ENCODE peak calls at places on chromosomes 11 and 22, in five cellular contexts. One of them, this sample, is unnamed.

GRCh38 chr22:42080287-42080686 is 787 bp downstream of the SMDT1 start:
- DNase-seq in Caco-2: peak; percentile 26
- DNase-seq in astrocyte of the spinal cord: peak; percentile 58
- DNase-seq in GM12864: no peak
- DNase-seq in tibial artery: peak; percentile 64
- DNase-seq in this sample: no peak

GRCh38 chr11:11229691-11230090 is 123.4 kb downstream of the CSNK2A3 start:
- DNase-seq in Caco-2: no peak
- DNase-seq in tibial artery: no peak
- DNase-seq in GM12864: no peak
- DNase-seq in astrocyte of the spinal cord: no peak
- DNase-seq in this sample: no peak

GRCh38 chr22:48923165-48923875 is 904.4 kb downstream of the BRD1 start:
- DNase-seq in tibial artery: peak; percentile 42
- DNase-seq in Caco-2: no peak
- DNase-seq in astrocyte of the spinal cord: no peak
- DNase-seq in GM12864: no peak
- DNase-seq in this sample: no peak

GRCh38 chr11:62792193-62792575 is 378 bp upstream of the TMEM223 start:
- DNase-seq in Caco-2: no peak
- DNase-seq in GM12864: no peak
- DNase-seq in tibial artery: peak; percentile 74
- DNase-seq in astrocyte of the spinal cord: no peak
- DNase-seq in this sample: peak; percentile 64

GRCh38 chr11:59923813-59924212 is 14.4 kb upstream of the OOSP1 start:
- DNase-seq in GM12864: no peak
- DNase-seq in tibial artery: no peak
- DNase-seq in astrocyte of the spinal cord: peak; percentile 12
- DNase-seq in Caco-2: peak; percentile 34
- DNase-seq in this sample: no peak

GRCh38 chr22:46815559-46815895 is 53.1 kb downstream of the TBC1D22A start:
- DNase-seq in Caco-2: no peak
- DNase-seq in astrocyte of the spinal cord: no peak
- DNase-seq in GM12864: no peak
- DNase-seq in tibial artery: peak; percentile 24
- DNase-seq in this sample: no peak

GRCh38 chr11:33892906-33893594 is 1.2 kb upstream of the LMO2 start:
- DNase-seq in astrocyte of the spinal cord: no peak
- DNase-seq in Caco-2: no peak
- DNase-seq in GM12864: no peak
- DNase-seq in tibial artery: no peak
- DNase-seq in this sample: no peak

GRCh38 chr11:89491141-89491690 is at the start of gene NOX4:
- DNase-seq in tibial artery: peak; percentile 83
- DNase-seq in GM12864: no peak
- DNase-seq in astrocyte of the spinal cord: peak; percentile 76
- DNase-seq in Caco-2: no peak
- DNase-seq in this sample: peak; percentile 51

GRCh38 chr11:120500414-120500936 is 11.1 kb upstream of the GRIK4 start:
- DNase-seq in Caco-2: no peak
- DNase-seq in astrocyte of the spinal cord: no peak
- DNase-seq in GM12864: no peak
- DNase-seq in tibial artery: no peak
- DNase-seq in this sample: no peak

GRCh38 chr11:79220171-79220570 is 220.7 kb downstream of the TENM4 start:
- DNase-seq in Caco-2: no peak
- DNase-seq in tibial artery: no peak
- DNase-seq in GM12864: no peak
- DNase-seq in astrocyte of the spinal cord: peak; percentile 9
- DNase-seq in this sample: no peak

GRCh38 chr22:47835726-47836125 is 1073.3 kb downstream of the TBC1D22A start:
- DNase-seq in Caco-2: no peak
- DNase-seq in astrocyte of the spinal cord: peak; percentile 84
- DNase-seq in tibial artery: no peak
- DNase-seq in GM12864: no peak
- DNase-seq in this sample: no peak

GRCh38 chr11:46677169-46677568 is 23.2 kb downstream of the ARHGAP1 start:
- DNase-seq in tibial artery: no peak
- DNase-seq in GM12864: no peak
- DNase-seq in astrocyte of the spinal cord: no peak
- DNase-seq in Caco-2: no peak
- DNase-seq in this sample: no peak

GRCh38 chr22:35376728-35377472 is 4.0 kb upstream of the HMOX1 start:
- DNase-seq in tibial artery: peak; percentile 98
- DNase-seq in Caco-2: peak; percentile 95
- DNase-seq in astrocyte of the spinal cord: peak; percentile 98
- DNase-seq in GM12864: peak; percentile 89
- DNase-seq in this sample: peak; percentile 93

GRCh38 chr11:110424775-110425444 is 4.8 kb upstream of the FDX1 start:
- DNase-seq in tibial artery: no peak
- DNase-seq in astrocyte of the spinal cord: no peak
- DNase-seq in GM12864: no peak
- DNase-seq in Caco-2: no peak
- DNase-seq in this sample: no peak

GRCh38 chr22:31055322-31056159 is 25.6 kb upstream of the SMTN start:
- DNase-seq in Caco-2: peak; percentile 93
- DNase-seq in GM12864: no peak
- DNase-seq in astrocyte of the spinal cord: peak; percentile 97
- DNase-seq in tibial artery: peak; percentile 97
- DNase-seq in this sample: peak; percentile 77

GRCh38 chr11:84580338-84580737 is 1046.8 kb downstream of the DLG2 start:
- DNase-seq in Caco-2: no peak
- DNase-seq in GM12864: no peak
- DNase-seq in tibial artery: no peak
- DNase-seq in astrocyte of the spinal cord: no peak
- DNase-seq in this sample: no peak

GRCh38 chr11:117989351-117990102 is 3.3 kb downstream of the IL10RA start:
- DNase-seq in astrocyte of the spinal cord: no peak
- DNase-seq in tibial artery: peak; percentile 76
- DNase-seq in Caco-2: no peak
- DNase-seq in GM12864: no peak
- DNase-seq in this sample: no peak

GRCh38 chr11:61836193-61836592 is 8.1 kb downstream of the FADS2 start:
- DNase-seq in GM12864: no peak
- DNase-seq in Caco-2: no peak
- DNase-seq in astrocyte of the spinal cord: no peak
- DNase-seq in tibial artery: no peak
- DNase-seq in this sample: no peak

GRCh38 chr11:107446822-107447431 is 10.7 kb downstream of the CWF19L2 start:
- DNase-seq in tibial artery: no peak
- DNase-seq in Caco-2: no peak
- DNase-seq in astrocyte of the spinal cord: no peak
- DNase-seq in GM12864: no peak
- DNase-seq in this sample: no peak

GRCh38 chr22:33326540-33327295 is 268.5 kb upstream of the SYN3 start:
- DNase-seq in GM12864: no peak
- DNase-seq in astrocyte of the spinal cord: no peak
- DNase-seq in tibial artery: no peak
- DNase-seq in Caco-2: no peak
- DNase-seq in this sample: no peak

GRCh38 chr11:2097356-2097997 is 41.7 kb downstream of the IGF2 start:
- DNase-seq in GM12864: no peak
- DNase-seq in tibial artery: peak; percentile 78
- DNase-seq in astrocyte of the spinal cord: peak; percentile 91
- DNase-seq in Caco-2: no peak
- DNase-seq in this sample: peak; percentile 76

GRCh38 chr22:43434601-43435311 is 22.9 kb downstream of the MPPED1 start:
- DNase-seq in GM12864: no peak
- DNase-seq in astrocyte of the spinal cord: no peak
- DNase-seq in Caco-2: no peak
- DNase-seq in tibial artery: peak; percentile 53
- DNase-seq in this sample: no peak

GRCh38 chr11:69635210-69635609 is 5.7 kb upstream of the CCND1 start:
- DNase-seq in GM12864: no peak
- DNase-seq in tibial artery: no peak
- DNase-seq in astrocyte of the spinal cord: no peak
- DNase-seq in Caco-2: no peak
- DNase-seq in this sample: no peak

GRCh38 chr22:20044495-20045151 is 23.7 kb downstream of the TANGO2 start:
- DNase-seq in astrocyte of the spinal cord: no peak
- DNase-seq in Caco-2: no peak
- DNase-seq in GM12864: no peak
- DNase-seq in tibial artery: no peak
- DNase-seq in this sample: no peak

GRCh38 chr22:19035474-19036228 is 86.6 kb downstream of the DGCR2 start:
- DNase-seq in astrocyte of the spinal cord: no peak
- DNase-seq in GM12864: no peak
- DNase-seq in tibial artery: no peak
- DNase-seq in Caco-2: peak; percentile 34
- DNase-seq in this sample: no peak

GRCh38 chr11:8728566-8728965 is 46.0 kb downstream of the RPL27A start:
- DNase-seq in astrocyte of the spinal cord: peak; percentile 71
- DNase-seq in Caco-2: no peak
- DNase-seq in tibial artery: no peak
- DNase-seq in GM12864: no peak
- DNase-seq in this sample: no peak

GRCh38 chr11:132184079-132184478 is 813.7 kb downstream of the NTM start:
- DNase-seq in astrocyte of the spinal cord: no peak
- DNase-seq in GM12864: no peak
- DNase-seq in tibial artery: no peak
- DNase-seq in Caco-2: no peak
- DNase-seq in this sample: no peak

GRCh38 chr11:11391796-11392195 is 38.7 kb upstream of the CSNK2A3 start:
- DNase-seq in tibial artery: no peak
- DNase-seq in GM12864: no peak
- DNase-seq in Caco-2: no peak
- DNase-seq in astrocyte of the spinal cord: peak; percentile 86
- DNase-seq in this sample: no peak

GRCh38 chr11:66119348-66120133 is 49.5 kb downstream of the PACS1 start:
- DNase-seq in astrocyte of the spinal cord: peak; percentile 94
- DNase-seq in GM12864: no peak
- DNase-seq in Caco-2: peak; percentile 78
- DNase-seq in tibial artery: no peak
- DNase-seq in this sample: no peak

GRCh38 chr11:61505640-61506155 is 2.9 kb upstream of the LRRC10B start:
- DNase-seq in Caco-2: no peak
- DNase-seq in astrocyte of the spinal cord: no peak
- DNase-seq in GM12864: no peak
- DNase-seq in tibial artery: no peak
- DNase-seq in this sample: no peak

GRCh38 chr11:64652586-64653387 is 61.8 kb downstream of the SLC22A12 start:
- DNase-seq in tibial artery: peak; percentile 85
- DNase-seq in Caco-2: peak; percentile 93
- DNase-seq in astrocyte of the spinal cord: peak; percentile 62
- DNase-seq in GM12864: no peak
- DNase-seq in this sample: peak; percentile 82

GRCh38 chr11:64647019-64647805 is 56.2 kb downstream of the SLC22A12 start:
- DNase-seq in tibial artery: no peak
- DNase-seq in astrocyte of the spinal cord: no peak
- DNase-seq in GM12864: no peak
- DNase-seq in Caco-2: no peak
- DNase-seq in this sample: no peak

GRCh38 chr11:64648551-64648950 is 57.5 kb downstream of the SLC22A12 start:
- DNase-seq in tibial artery: no peak
- DNase-seq in Caco-2: no peak
- DNase-seq in GM12864: no peak
- DNase-seq in astrocyte of the spinal cord: no peak
- DNase-seq in this sample: no peak

GRCh38 chr11:64650923-64651523 is 60.0 kb downstream of the SLC22A12 start:
- DNase-seq in tibial artery: no peak
- DNase-seq in Caco-2: peak; percentile 31
- DNase-seq in astrocyte of the spinal cord: no peak
- DNase-seq in GM12864: no peak
- DNase-seq in this sample: no peak

GRCh38 chr11:64649304-64649703 is 58.3 kb downstream of the SLC22A12 start:
- DNase-seq in astrocyte of the spinal cord: no peak
- DNase-seq in GM12864: no peak
- DNase-seq in Caco-2: peak; percentile 60
- DNase-seq in tibial artery: no peak
- DNase-seq in this sample: no peak
- TF ChIP-seq CTCF in astrocyte of the spinal cord: peak; percentile 45
- TF ChIP-seq CTCF in GM12864: peak; percentile 47
- TF ChIP-seq CTCF in Caco-2: peak; percentile 71
- TF ChIP-seq CTCF in tibial artery: no peak
- TF ChIP-seq CTCF in this sample: peak; percentile 23

DNA sequence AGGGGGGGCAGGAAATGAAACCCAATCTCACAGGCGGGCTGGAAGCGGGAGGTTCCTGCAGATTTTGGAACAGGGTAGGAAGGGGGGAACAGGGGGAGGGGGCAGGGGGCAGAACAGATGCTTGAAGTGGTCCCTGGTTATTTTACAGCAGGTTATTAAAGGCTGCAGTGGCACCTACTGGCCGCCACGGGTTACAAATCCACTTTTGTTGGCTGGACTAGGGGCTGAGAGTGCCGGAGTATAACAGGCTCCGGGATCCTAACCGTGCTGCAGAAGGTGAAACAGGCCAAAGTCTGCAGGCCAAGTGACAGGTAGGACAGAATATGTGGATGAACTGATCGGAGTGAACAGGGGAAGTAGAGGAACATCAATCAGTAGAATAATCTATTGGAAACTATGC is 2.5 kb downstream of the ROBO3 start:
- DNase-seq in Caco-2: peak; percentile 58
- DNase-seq in astrocyte of the spinal cord: peak; percentile 33
- DNase-seq in GM12864: no peak
- DNase-seq in tibial artery: no peak
- DNase-seq in this sample: no peak
- TF ChIP-seq CTCF in Caco-2: peak; percentile 79
- TF ChIP-seq CTCF in astrocyte of the spinal cord: peak; percentile 61
- TF ChIP-seq CTCF in GM12864: peak; percentile 56
- TF ChIP-seq CTCF in tibial artery: peak; percentile 30
- TF ChIP-seq CTCF in this sample: peak; percentile 46

GRCh38 chr11:19712281-19713220 is at the start of gene NAV2:
- DNase-seq in GM12864: peak; percentile 31
- DNase-seq in astrocyte of the spinal cord: peak; percentile 96
- DNase-seq in Caco-2: peak; percentile 96
- DNase-seq in tibial artery: peak; percentile 97
- DNase-seq in this sample: peak; percentile 94
- TF ChIP-seq CTCF in GM12864: no peak
- TF ChIP-seq CTCF in astrocyte of the spinal cord: no peak
- TF ChIP-seq CTCF in Caco-2: no peak
- TF ChIP-seq CTCF in tibial artery: no peak
- TF ChIP-seq CTCF in this sample: no peak

DNA sequence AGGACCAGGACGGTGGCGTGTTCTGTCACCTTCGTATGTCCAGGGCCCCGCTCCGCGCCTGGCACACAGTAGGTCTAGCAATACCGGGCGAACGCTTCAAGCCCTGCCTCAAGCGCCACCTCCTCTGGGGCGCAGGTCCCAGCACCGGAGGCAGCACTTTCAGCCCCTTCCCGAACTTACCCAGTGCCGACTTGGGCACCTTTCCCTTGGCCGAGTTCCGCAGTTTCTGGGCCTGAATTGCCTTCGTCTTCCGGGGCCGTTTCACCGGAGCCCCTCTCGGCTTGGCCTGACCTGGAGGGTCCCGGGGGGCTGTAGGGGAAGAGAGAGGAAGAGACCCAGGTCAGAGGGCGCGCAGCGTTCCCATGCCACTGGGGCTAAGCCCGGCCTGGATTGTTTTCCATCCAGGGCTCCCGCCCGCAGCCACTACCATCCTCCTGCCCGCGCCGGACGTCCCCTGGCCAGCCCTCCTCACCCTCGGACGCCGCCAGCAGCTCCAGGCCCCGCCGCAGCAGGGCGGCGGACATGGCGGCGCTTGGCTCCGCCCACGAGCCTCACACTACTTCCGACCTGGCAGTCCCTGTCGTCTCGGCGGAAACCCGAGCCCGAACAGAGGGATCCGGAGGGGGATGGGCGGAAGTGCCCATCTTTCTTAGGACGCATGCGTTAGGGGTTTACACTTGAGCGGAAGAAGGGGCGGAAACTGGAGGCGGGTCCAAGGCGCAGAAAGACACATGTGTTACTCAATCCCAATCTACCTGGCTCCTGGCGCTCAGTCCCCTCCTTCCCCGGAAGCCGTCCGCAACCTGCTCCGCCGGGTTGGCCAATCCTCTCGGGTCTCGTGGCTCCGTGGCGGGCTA is at the start of gene RPS19BP1:
- DNase-seq in tibial artery: peak; percentile 100
- DNase-seq in Caco-2: peak; percentile 99
- DNase-seq in GM12864: peak; percentile 100
- DNase-seq in astrocyte of the spinal cord: peak; percentile 100
- DNase-seq in this sample: peak; percentile 100
- TF ChIP-seq CTCF in tibial artery: no peak
- TF ChIP-seq CTCF in Caco-2: no peak
- TF ChIP-seq CTCF in GM12864: no peak
- TF ChIP-seq CTCF in astrocyte of the spinal cord: no peak
- TF ChIP-seq CTCF in this sample: no peak

This sample was measured in heart left ventricle.